ENCODE peak calls at places on chromosomes 2 and 18, in seven cellular contexts. One of them, this sample, is unnamed.

GRCh38 chr18:55419132-55419938 is 168.7 kb downstream of the TCF4 start:
- DNase-seq in NCI-H1105: no peak
- DNase-seq in endothelial cell: peak
- DNase-seq in MM.1S: no peak
- DNase-seq in neural crest cell: no peak
- DNase-seq in nephron progenitor cell: no peak
- DNase-seq in amniotic epithelial cell: no peak
- DNase-seq in this sample: no peak

GRCh38 chr2:55616509-55617159 is 788 bp downstream of the PPP4R3B start:
- DNase-seq in NCI-H1105: peak
- DNase-seq in endothelial cell: peak
- DNase-seq in MM.1S: peak
- DNase-seq in neural crest cell: no peak
- DNase-seq in nephron progenitor cell: no peak
- DNase-seq in amniotic epithelial cell: peak
- DNase-seq in this sample: peak

GRCh38 chr2:128363991-128364390 is 45.3 kb upstream of the HS6ST1 start:
- DNase-seq in NCI-H1105: no peak
- DNase-seq in endothelial cell: no peak
- DNase-seq in MM.1S: no peak
- DNase-seq in neural crest cell: no peak
- DNase-seq in nephron progenitor cell: no peak
- DNase-seq in amniotic epithelial cell: no peak
- DNase-seq in this sample: no peak

GRCh38 chr2:38187416-38188127 is 111.6 kb upstream of the CYP1B1 start:
- DNase-seq in NCI-H1105: no peak
- DNase-seq in endothelial cell: no peak
- DNase-seq in MM.1S: no peak
- DNase-seq in neural crest cell: no peak
- DNase-seq in nephron progenitor cell: no peak
- DNase-seq in amniotic epithelial cell: peak
- DNase-seq in this sample: no peak

GRCh38 chr18:56639094-56639361 is 636 bp upstream of the TXNL1 start:
- DNase-seq in NCI-H1105: no peak
- DNase-seq in endothelial cell: no peak
- DNase-seq in MM.1S: no peak
- DNase-seq in neural crest cell: no peak
- DNase-seq in nephron progenitor cell: no peak
- DNase-seq in amniotic epithelial cell: no peak
- DNase-seq in this sample: peak

GRCh38 chr2:201840726-201841125 is 34.4 kb downstream of the CDK15 start:
- DNase-seq in NCI-H1105: no peak
- DNase-seq in endothelial cell: no peak
- DNase-seq in MM.1S: no peak
- DNase-seq in neural crest cell: no peak
- DNase-seq in nephron progenitor cell: no peak
- DNase-seq in amniotic epithelial cell: no peak
- DNase-seq in this sample: no peak

GRCh38 chr2:120132190-120132589 is 91.0 kb downstream of the TMEM185B start:
- DNase-seq in NCI-H1105: no peak
- DNase-seq in endothelial cell: no peak
- DNase-seq in MM.1S: no peak
- DNase-seq in neural crest cell: no peak
- DNase-seq in nephron progenitor cell: no peak
- DNase-seq in amniotic epithelial cell: peak
- DNase-seq in this sample: no peak

GRCh38 chr2:39603436-39603835 is 62.3 kb upstream of the TMEM178A start:
- DNase-seq in NCI-H1105: no peak
- DNase-seq in endothelial cell: no peak
- DNase-seq in MM.1S: no peak
- DNase-seq in neural crest cell: no peak
- DNase-seq in nephron progenitor cell: no peak
- DNase-seq in amniotic epithelial cell: peak
- DNase-seq in this sample: no peak

GRCh38 chr18:6874316-6874715 is 144.8 kb downstream of the ARHGAP28 start:
- DNase-seq in NCI-H1105: no peak
- DNase-seq in endothelial cell: no peak
- DNase-seq in MM.1S: no peak
- DNase-seq in neural crest cell: no peak
- DNase-seq in nephron progenitor cell: no peak
- DNase-seq in amniotic epithelial cell: no peak
- DNase-seq in this sample: no peak

GRCh38 chr2:30511122-30512083 is 64.4 kb downstream of the LCLAT1 start:
- DNase-seq in NCI-H1105: peak
- DNase-seq in endothelial cell: no peak
- DNase-seq in MM.1S: no peak
- DNase-seq in neural crest cell: no peak
- DNase-seq in nephron progenitor cell: peak
- DNase-seq in amniotic epithelial cell: peak
- DNase-seq in this sample: peak

GRCh38 chr2:104923665-104924064 is 69.8 kb downstream of the POU3F3 start:
- DNase-seq in NCI-H1105: no peak
- DNase-seq in endothelial cell: no peak
- DNase-seq in MM.1S: peak
- DNase-seq in neural crest cell: no peak
- DNase-seq in nephron progenitor cell: no peak
- DNase-seq in amniotic epithelial cell: no peak
- DNase-seq in this sample: no peak

GRCh38 chr2:176164184-176164802 is 7.2 kb downstream of the HOXD3 start:
- DNase-seq in NCI-H1105: no peak
- DNase-seq in endothelial cell: no peak
- DNase-seq in MM.1S: no peak
- DNase-seq in neural crest cell: no peak
- DNase-seq in nephron progenitor cell: no peak
- DNase-seq in amniotic epithelial cell: no peak
- DNase-seq in this sample: no peak

GRCh38 chr2:60066096-60066839 is 487.2 kb downstream of the BCL11A start:
- DNase-seq in NCI-H1105: no peak
- DNase-seq in endothelial cell: no peak
- DNase-seq in MM.1S: no peak
- DNase-seq in neural crest cell: no peak
- DNase-seq in nephron progenitor cell: no peak
- DNase-seq in amniotic epithelial cell: no peak
- DNase-seq in this sample: no peak

GRCh38 chr2:203619192-203619878 is 84.2 kb upstream of the RAPH1 start:
- DNase-seq in NCI-H1105: no peak
- DNase-seq in endothelial cell: no peak
- DNase-seq in MM.1S: no peak
- DNase-seq in neural crest cell: no peak
- DNase-seq in nephron progenitor cell: no peak
- DNase-seq in amniotic epithelial cell: no peak
- DNase-seq in this sample: no peak

GRCh38 chr2:1940660-1941059 is 196.3 kb upstream of the PXDN start:
- DNase-seq in NCI-H1105: no peak
- DNase-seq in endothelial cell: no peak
- DNase-seq in MM.1S: no peak
- DNase-seq in neural crest cell: no peak
- DNase-seq in nephron progenitor cell: no peak
- DNase-seq in amniotic epithelial cell: no peak
- DNase-seq in this sample: no peak

GRCh38 chr2:143475131-143475784 is 346.0 kb downstream of the ARHGAP15 start:
- DNase-seq in NCI-H1105: no peak
- DNase-seq in endothelial cell: no peak
- DNase-seq in MM.1S: no peak
- DNase-seq in neural crest cell: no peak
- DNase-seq in nephron progenitor cell: no peak
- DNase-seq in amniotic epithelial cell: no peak
- DNase-seq in this sample: no peak

GRCh38 chr18:48293954-48294893 is 115.0 kb downstream of the ZBTB7C start:
- DNase-seq in NCI-H1105: peak
- DNase-seq in endothelial cell: no peak
- DNase-seq in MM.1S: no peak
- DNase-seq in neural crest cell: no peak
- DNase-seq in nephron progenitor cell: no peak
- DNase-seq in amniotic epithelial cell: no peak
- DNase-seq in this sample: no peak

GRCh38 chr2:204337638-204338037 is 207.6 kb upstream of the PARD3B start:
- DNase-seq in NCI-H1105: no peak
- DNase-seq in endothelial cell: no peak
- DNase-seq in MM.1S: no peak
- DNase-seq in neural crest cell: no peak
- DNase-seq in nephron progenitor cell: no peak
- DNase-seq in amniotic epithelial cell: no peak
- DNase-seq in this sample: no peak

GRCh38 chr18:30487962-30488361 is 554.6 kb downstream of the DSC3 start:
- DNase-seq in NCI-H1105: no peak
- DNase-seq in endothelial cell: no peak
- DNase-seq in MM.1S: no peak
- DNase-seq in neural crest cell: no peak
- DNase-seq in nephron progenitor cell: no peak
- DNase-seq in amniotic epithelial cell: peak
- DNase-seq in this sample: no peak

GRCh38 chr2:74763962-74764428 is 69.9 kb upstream of the HK2 start:
- DNase-seq in NCI-H1105: no peak
- DNase-seq in endothelial cell: no peak
- DNase-seq in MM.1S: no peak
- DNase-seq in neural crest cell: no peak
- DNase-seq in nephron progenitor cell: no peak
- DNase-seq in amniotic epithelial cell: no peak
- DNase-seq in this sample: no peak

GRCh38 chr2:232637832-232638231 is 4.4 kb downstream of the EFHD1 start:
- DNase-seq in NCI-H1105: no peak
- DNase-seq in endothelial cell: no peak
- DNase-seq in MM.1S: no peak
- DNase-seq in neural crest cell: no peak
- DNase-seq in nephron progenitor cell: no peak
- DNase-seq in amniotic epithelial cell: no peak
- DNase-seq in this sample: no peak

GRCh38 chr2:52395912-52396311 is 1364.0 kb upstream of the NRXN1 start:
- DNase-seq in NCI-H1105: no peak
- DNase-seq in endothelial cell: no peak
- DNase-seq in MM.1S: no peak
- DNase-seq in neural crest cell: no peak
- DNase-seq in nephron progenitor cell: no peak
- DNase-seq in amniotic epithelial cell: peak
- DNase-seq in this sample: no peak

GRCh38 chr2:196372276-196372809 is 201.0 kb upstream of the STK17B start:
- DNase-seq in NCI-H1105: no peak
- DNase-seq in endothelial cell: no peak
- DNase-seq in MM.1S: no peak
- DNase-seq in neural crest cell: no peak
- DNase-seq in nephron progenitor cell: no peak
- DNase-seq in amniotic epithelial cell: no peak
- DNase-seq in this sample: no peak

GRCh38 chr2:44524347-44524926 is 162.7 kb downstream of the CAMKMT start:
- DNase-seq in NCI-H1105: no peak
- DNase-seq in endothelial cell: no peak
- DNase-seq in MM.1S: no peak
- DNase-seq in neural crest cell: no peak
- DNase-seq in nephron progenitor cell: no peak
- DNase-seq in amniotic epithelial cell: no peak
- DNase-seq in this sample: peak

GRCh38 chr2:73877071-73877802 is 15.6 kb upstream of the ACTG2 start:
- DNase-seq in NCI-H1105: no peak
- DNase-seq in endothelial cell: no peak
- DNase-seq in MM.1S: no peak
- DNase-seq in neural crest cell: no peak
- DNase-seq in nephron progenitor cell: no peak
- DNase-seq in amniotic epithelial cell: no peak
- DNase-seq in this sample: no peak

GRCh38 chr2:165927353-165927752 is 26.2 kb downstream of the TTC21B start:
- DNase-seq in NCI-H1105: no peak
- DNase-seq in endothelial cell: no peak
- DNase-seq in MM.1S: no peak
- DNase-seq in neural crest cell: no peak
- DNase-seq in nephron progenitor cell: no peak
- DNase-seq in amniotic epithelial cell: peak
- DNase-seq in this sample: no peak

GRCh38 chr2:172231508-172231907 is 128.8 kb upstream of the DLX2 start:
- DNase-seq in NCI-H1105: no peak
- DNase-seq in endothelial cell: no peak
- DNase-seq in MM.1S: no peak
- DNase-seq in neural crest cell: no peak
- DNase-seq in nephron progenitor cell: no peak
- DNase-seq in amniotic epithelial cell: no peak
- DNase-seq in this sample: no peak

GRCh38 chr18:6624271-6624670 is 105.2 kb upstream of the ARHGAP28 start:
- DNase-seq in NCI-H1105: no peak
- DNase-seq in endothelial cell: no peak
- DNase-seq in MM.1S: no peak
- DNase-seq in neural crest cell: no peak
- DNase-seq in nephron progenitor cell: no peak
- DNase-seq in amniotic epithelial cell: peak
- DNase-seq in this sample: no peak

GRCh38 chr2:1654696-1655374 is 89.5 kb downstream of the PXDN start:
- DNase-seq in NCI-H1105: no peak
- DNase-seq in endothelial cell: no peak
- DNase-seq in MM.1S: no peak
- DNase-seq in neural crest cell: no peak
- DNase-seq in nephron progenitor cell: no peak
- DNase-seq in amniotic epithelial cell: peak
- DNase-seq in this sample: no peak

This sample was measured in Caco-2.